ENCODE peak calls at places on chromosomes 11 and 22, in eight cellular contexts. One of them, this sample, is unnamed.

GRCh38 chr22:23531966-23532735 is 47.9 kb downstream of the IGLL1 start:
- DNase-seq in prostate gland: no peak
- DNase-seq in PC-3: no peak
- DNase-seq in OCI-LY7: no peak
- DNase-seq in sigmoid colon: peak; percentile 46
- DNase-seq in GM23338: no peak
- DNase-seq in MM.1S: no peak
- DNase-seq in SJSA1: no peak
- DNase-seq in this sample: no peak

GRCh38 chr22:30892286-30892685 is 76.3 kb downstream of the MORC2 start:
- DNase-seq in GM23338: no peak
- DNase-seq in SJSA1: no peak
- DNase-seq in sigmoid colon: no peak
- DNase-seq in OCI-LY7: no peak
- DNase-seq in MM.1S: no peak
- DNase-seq in prostate gland: no peak
- DNase-seq in PC-3: no peak
- DNase-seq in this sample: no peak

GRCh38 chr22:31344369-31345330 is 1.5 kb downstream of the PATZ1 start:
- DNase-seq in SJSA1: no peak
- DNase-seq in PC-3: peak; percentile 39
- DNase-seq in prostate gland: peak; percentile 65
- DNase-seq in sigmoid colon: peak; percentile 82
- DNase-seq in MM.1S: no peak
- DNase-seq in GM23338: peak; percentile 25
- DNase-seq in OCI-LY7: peak; percentile 65
- DNase-seq in this sample: peak; percentile 31

GRCh38 chr11:117002639-117003305 is 95.5 kb downstream of the SIK3 start:
- DNase-seq in GM23338: no peak
- DNase-seq in sigmoid colon: no peak
- DNase-seq in OCI-LY7: no peak
- DNase-seq in SJSA1: no peak
- DNase-seq in prostate gland: no peak
- DNase-seq in PC-3: no peak
- DNase-seq in MM.1S: no peak
- DNase-seq in this sample: peak; percentile 30

GRCh38 chr11:75468534-75469340 is 35.7 kb upstream of the KLHL35 start:
- DNase-seq in sigmoid colon: peak; percentile 87
- DNase-seq in GM23338: no peak
- DNase-seq in SJSA1: no peak
- DNase-seq in MM.1S: no peak
- DNase-seq in PC-3: no peak
- DNase-seq in OCI-LY7: no peak
- DNase-seq in prostate gland: no peak
- DNase-seq in this sample: no peak

GRCh38 chr11:12243511-12243910 is 133.1 kb downstream of the MICAL2 start:
- DNase-seq in PC-3: no peak
- DNase-seq in prostate gland: no peak
- DNase-seq in MM.1S: no peak
- DNase-seq in OCI-LY7: no peak
- DNase-seq in GM23338: no peak
- DNase-seq in sigmoid colon: no peak
- DNase-seq in SJSA1: no peak
- DNase-seq in this sample: no peak

GRCh38 chr11:1121343-1122331 is 36.1 kb upstream of the MUC5AC start:
- DNase-seq in GM23338: no peak
- DNase-seq in sigmoid colon: peak; percentile 59
- DNase-seq in OCI-LY7: no peak
- DNase-seq in SJSA1: no peak
- DNase-seq in MM.1S: no peak
- DNase-seq in PC-3: peak; percentile 23
- DNase-seq in prostate gland: no peak
- DNase-seq in this sample: no peak

GRCh38 chr11:65420506-65421203 is 1.9 kb upstream of the NEAT1 start:
- DNase-seq in MM.1S: peak; percentile 47
- DNase-seq in OCI-LY7: no peak
- DNase-seq in prostate gland: no peak
- DNase-seq in sigmoid colon: no peak
- DNase-seq in GM23338: no peak
- DNase-seq in PC-3: no peak
- DNase-seq in SJSA1: no peak
- DNase-seq in this sample: no peak

GRCh38 chr11:122679441-122679840 is 23.9 kb downstream of the UBASH3B start:
- DNase-seq in SJSA1: no peak
- DNase-seq in MM.1S: no peak
- DNase-seq in sigmoid colon: no peak
- DNase-seq in GM23338: no peak
- DNase-seq in prostate gland: no peak
- DNase-seq in OCI-LY7: no peak
- DNase-seq in PC-3: no peak
- DNase-seq in this sample: no peak

GRCh38 chr22:37411655-37412054 is 15.6 kb downstream of the ELFN2 start:
- DNase-seq in OCI-LY7: no peak
- DNase-seq in PC-3: no peak
- DNase-seq in MM.1S: no peak
- DNase-seq in prostate gland: no peak
- DNase-seq in sigmoid colon: no peak
- DNase-seq in GM23338: no peak
- DNase-seq in SJSA1: no peak
- DNase-seq in this sample: no peak

GRCh38 chr11:80505771-80506170 is 1064.9 kb upstream of the TENM4 start:
- DNase-seq in prostate gland: no peak
- DNase-seq in PC-3: peak; percentile 19
- DNase-seq in SJSA1: no peak
- DNase-seq in sigmoid colon: no peak
- DNase-seq in MM.1S: no peak
- DNase-seq in GM23338: peak; percentile 11
- DNase-seq in OCI-LY7: no peak
- DNase-seq in this sample: no peak

GRCh38 chr11:61980783-61981541 is 13.5 kb upstream of the FTH1 start:
- DNase-seq in MM.1S: no peak
- DNase-seq in OCI-LY7: no peak
- DNase-seq in PC-3: no peak
- DNase-seq in SJSA1: no peak
- DNase-seq in GM23338: no peak
- DNase-seq in sigmoid colon: no peak
- DNase-seq in prostate gland: no peak
- DNase-seq in this sample: no peak

GRCh38 chr11:62732830-62733229 is 4.5 kb downstream of the TTC9C start:
- DNase-seq in GM23338: peak; percentile 55
- DNase-seq in MM.1S: peak; percentile 34
- DNase-seq in OCI-LY7: peak; percentile 47
- DNase-seq in prostate gland: no peak
- DNase-seq in SJSA1: peak; percentile 30
- DNase-seq in PC-3: peak; percentile 36
- DNase-seq in sigmoid colon: no peak
- DNase-seq in this sample: no peak

GRCh38 chr11:32232516-32232915 is 141.6 kb downstream of the RCN1 start:
- DNase-seq in GM23338: no peak
- DNase-seq in OCI-LY7: no peak
- DNase-seq in PC-3: peak; percentile 24
- DNase-seq in prostate gland: no peak
- DNase-seq in MM.1S: no peak
- DNase-seq in SJSA1: no peak
- DNase-seq in sigmoid colon: no peak
- DNase-seq in this sample: no peak

GRCh38 chr11:82523141-82523540 is 210.5 kb downstream of the FAM181B start:
- DNase-seq in sigmoid colon: peak; percentile 71
- DNase-seq in SJSA1: no peak
- DNase-seq in prostate gland: no peak
- DNase-seq in MM.1S: no peak
- DNase-seq in GM23338: peak; percentile 48
- DNase-seq in OCI-LY7: no peak
- DNase-seq in PC-3: no peak
- DNase-seq in this sample: no peak

GRCh38 chr11:1435820-1436467 is 46.2 kb downstream of the BRSK2 start:
- DNase-seq in GM23338: peak; percentile 60
- DNase-seq in sigmoid colon: no peak
- DNase-seq in OCI-LY7: peak; percentile 29
- DNase-seq in prostate gland: no peak
- DNase-seq in PC-3: no peak
- DNase-seq in MM.1S: no peak
- DNase-seq in SJSA1: no peak
- DNase-seq in this sample: no peak

GRCh38 chr11:95076416-95076815 is 9.7 kb downstream of the SRSF8 start:
- DNase-seq in GM23338: no peak
- DNase-seq in prostate gland: peak; percentile 54
- DNase-seq in SJSA1: no peak
- DNase-seq in PC-3: peak; percentile 66
- DNase-seq in MM.1S: peak; percentile 30
- DNase-seq in sigmoid colon: no peak
- DNase-seq in OCI-LY7: no peak
- DNase-seq in this sample: no peak

GRCh38 chr11:19283998-19284397 is 43.3 kb upstream of the E2F8 start:
- DNase-seq in MM.1S: no peak
- DNase-seq in PC-3: no peak
- DNase-seq in OCI-LY7: no peak
- DNase-seq in GM23338: no peak
- DNase-seq in SJSA1: no peak
- DNase-seq in sigmoid colon: no peak
- DNase-seq in prostate gland: no peak
- DNase-seq in this sample: no peak

GRCh38 chr11:22624742-22625447 is 728 bp downstream of the FANCF start:
- DNase-seq in SJSA1: no peak
- DNase-seq in sigmoid colon: peak; percentile 80
- DNase-seq in PC-3: peak; percentile 60
- DNase-seq in prostate gland: peak; percentile 74
- DNase-seq in MM.1S: peak; percentile 82
- DNase-seq in GM23338: peak; percentile 90
- DNase-seq in OCI-LY7: peak; percentile 81
- DNase-seq in this sample: peak; percentile 70

DNA sequence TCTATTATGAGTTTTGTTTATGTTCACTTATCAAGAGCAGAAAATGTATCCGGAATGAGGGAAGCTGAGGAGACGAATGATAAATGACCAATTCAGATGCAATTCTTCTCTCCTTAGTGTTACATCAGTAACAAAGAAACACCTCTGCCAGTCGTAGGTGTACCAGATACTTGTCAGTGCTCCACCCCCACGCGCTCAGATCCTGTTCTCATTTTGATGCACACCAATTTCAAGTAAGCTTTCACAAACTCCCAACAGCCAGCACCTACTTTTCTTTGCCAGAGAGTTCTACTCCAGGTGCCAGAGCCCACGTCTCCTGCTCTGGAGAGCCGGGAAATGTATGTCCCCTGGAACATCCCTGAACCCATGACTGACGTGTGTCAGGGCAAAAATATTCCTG is 43.7 kb downstream of the OR8B12 start:
- DNase-seq in prostate gland: no peak
- DNase-seq in sigmoid colon: no peak
- DNase-seq in MM.1S: no peak
- DNase-seq in GM23338: no peak
- DNase-seq in OCI-LY7: no peak
- DNase-seq in PC-3: no peak
- DNase-seq in SJSA1: no peak
- DNase-seq in this sample: no peak
- H3K36me3 ChIP-seq in prostate gland: no peaks in the 10 kb centered on the region
- H3K36me3 ChIP-seq in sigmoid colon: no peaks in the 10 kb centered on the region
- H3K36me3 ChIP-seq in MM.1S: no peaks in the 10 kb centered on the region
- H3K36me3 ChIP-seq in GM23338: no peaks in the 10 kb centered on the region
- H3K36me3 ChIP-seq in OCI-LY7: no peaks in the 10 kb centered on the region
- H3K36me3 ChIP-seq in PC-3: no peaks in the 10 kb centered on the region
- H3K36me3 ChIP-seq in SJSA1: no peaks in the 10 kb centered on the region
- H3K36me3 ChIP-seq in this sample: no peaks in the 10 kb centered on the region

DNA sequence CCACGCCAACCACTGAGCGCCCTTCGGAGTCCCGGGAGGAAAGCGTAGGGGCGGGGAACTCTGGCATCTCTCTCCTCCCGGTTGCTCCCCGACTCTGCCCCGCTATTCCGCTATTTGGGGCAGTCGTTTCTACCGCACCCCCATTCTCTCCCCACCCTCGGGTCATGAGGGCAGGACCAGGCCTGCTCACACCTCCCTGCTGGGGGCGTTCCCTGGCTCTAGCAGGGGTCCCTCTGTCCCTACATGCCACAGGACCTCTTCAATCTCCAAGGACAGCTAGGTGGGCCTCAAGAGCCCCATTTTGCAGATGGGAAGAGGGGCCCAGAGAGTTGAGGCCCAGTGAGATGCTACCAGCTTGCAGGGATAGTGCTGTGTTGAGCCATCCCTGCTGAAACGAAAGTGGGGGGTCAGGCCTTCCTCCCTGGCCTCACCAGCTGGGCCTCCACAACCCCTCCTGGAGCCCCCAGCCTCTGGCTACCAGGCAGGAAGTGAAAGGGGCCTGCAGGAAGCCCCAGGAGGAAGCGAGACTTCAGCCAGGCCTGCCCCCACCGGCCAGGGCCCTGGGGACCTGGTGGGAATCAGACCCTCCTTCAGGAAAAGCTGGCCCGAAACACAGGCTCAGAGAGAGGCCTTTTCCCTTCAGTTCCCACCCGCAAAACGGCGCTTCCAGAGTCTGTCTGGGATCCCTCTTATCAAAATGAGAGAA is 5.5 kb upstream of the SHISA8 start:
- DNase-seq in GM23338: no peak
- DNase-seq in SJSA1: no peak
- DNase-seq in PC-3: no peak
- DNase-seq in sigmoid colon: no peak
- DNase-seq in OCI-LY7: peak; percentile 77
- DNase-seq in MM.1S: no peak
- DNase-seq in prostate gland: no peak
- DNase-seq in this sample: no peak
- H3K4me3 ChIP-seq in GM23338: peak overlapping the region; percentile 67
- H3K4me3 ChIP-seq in SJSA1: no peak overlapping the region
- H3K4me3 ChIP-seq in PC-3: no peak overlapping the region
- H3K4me3 ChIP-seq in sigmoid colon: peak overlapping the region; percentile 33
- H3K4me3 ChIP-seq in OCI-LY7: peak overlapping the region; percentile 59
- H3K4me3 ChIP-seq in MM.1S: no peak overlapping the region
- H3K4me3 ChIP-seq in prostate gland: peak overlapping the region; percentile 39
- H3K4me3 ChIP-seq in this sample: no peak overlapping the region

GRCh38 chr11:70364198-70364597 is 34.1 kb upstream of the CTTN start:
- DNase-seq in prostate gland: no peak
- DNase-seq in SJSA1: no peak
- DNase-seq in PC-3: no peak
- DNase-seq in MM.1S: no peak
- DNase-seq in OCI-LY7: no peak
- DNase-seq in sigmoid colon: no peak
- DNase-seq in GM23338: no peak
- DNase-seq in this sample: no peak
- H3K36me3 ChIP-seq in prostate gland: peaks cover 10% of the 10 kb centered on the region
- H3K36me3 ChIP-seq in SJSA1: peaks cover 81% of the 10 kb centered on the region
- H3K36me3 ChIP-seq in PC-3: peaks cover 59% of the 10 kb centered on the region
- H3K36me3 ChIP-seq in MM.1S: no peaks in the 10 kb centered on the region
- H3K36me3 ChIP-seq in OCI-LY7: peaks cover 78% of the 10 kb centered on the region
- H3K36me3 ChIP-seq in sigmoid colon: peaks cover 58% of the 10 kb centered on the region
- H3K36me3 ChIP-seq in GM23338: peaks cover 18% of the 10 kb centered on the region
- H3K36me3 ChIP-seq in this sample: peaks cover 7% of the 10 kb centered on the region

DNA sequence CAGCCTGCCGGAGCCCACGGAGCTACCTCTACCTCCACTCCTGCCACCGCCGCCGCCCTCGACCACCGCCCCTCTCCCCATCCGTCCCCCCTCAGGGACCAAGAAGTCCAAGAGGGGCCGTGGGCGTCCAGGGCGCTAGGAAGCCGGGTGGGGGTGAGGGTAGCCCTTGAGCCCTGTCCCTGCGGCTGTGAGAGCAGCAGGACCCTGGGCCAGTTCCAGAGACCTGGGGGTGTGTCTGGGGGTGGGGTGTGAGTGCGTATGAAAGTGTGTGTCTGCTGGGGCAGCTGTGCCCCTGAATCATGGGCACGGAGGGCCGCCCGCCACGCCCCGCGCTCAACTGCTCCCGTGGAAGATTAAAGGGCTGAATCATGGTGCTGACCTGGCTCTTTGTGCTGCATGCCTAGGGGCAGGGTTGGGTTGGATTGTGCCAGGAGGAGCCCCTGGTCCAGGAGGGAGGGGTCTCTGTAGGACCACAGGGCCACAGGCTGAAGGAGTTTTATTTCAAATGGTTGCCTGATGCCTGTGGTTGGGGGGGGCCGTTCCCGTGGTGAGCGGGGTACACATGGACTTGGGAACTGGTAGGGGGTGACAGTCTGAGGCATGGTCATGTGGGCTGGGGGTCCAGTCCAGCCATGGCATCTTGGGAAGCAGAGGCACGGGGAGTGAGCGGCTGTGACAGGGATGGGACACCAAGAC is 2.3 kb downstream of the PTPRCAP start:
- DNase-seq in sigmoid colon: no peak
- DNase-seq in GM23338: no peak
- DNase-seq in PC-3: no peak
- DNase-seq in OCI-LY7: no peak
- DNase-seq in prostate gland: no peak
- DNase-seq in MM.1S: no peak
- DNase-seq in SJSA1: no peak
- DNase-seq in this sample: no peak
- H3K4me3 ChIP-seq in sigmoid colon: no peak overlapping the region
- H3K4me3 ChIP-seq in GM23338: no peak overlapping the region
- H3K4me3 ChIP-seq in PC-3: no peak overlapping the region
- H3K4me3 ChIP-seq in OCI-LY7: peak overlapping the region; percentile 81
- H3K4me3 ChIP-seq in prostate gland: no peak overlapping the region
- H3K4me3 ChIP-seq in MM.1S: no peak overlapping the region
- H3K4me3 ChIP-seq in SJSA1: no peak overlapping the region
- H3K4me3 ChIP-seq in this sample: no peak overlapping the region

This sample was measured in CD4-positive, alpha-beta memory T cell.